ENCODE peak calls at places on chromosomes 12 and 14, in five cellular contexts. U is glutamatergic neuron, V is dorsolateral prefrontal cortex, O is fibroblast of lung, H is mesothelial cell of epicardium. S is an unnamed sample.

GRCh38 chr14:101889366-101889765 is 75.0 kb upstream of the DYNC1H1 start:
- DNase-seq in U (no peak), V (no peak), O (no peak), H (no peak), S (no peak)

GRCh38 chr14:22485178-22485577 is 103.8 kb downstream of the DAD1 start:
- DNase-seq in U (no peak), V (no peak), O (no peak), H (no peak), S (no peak)

GRCh38 chr14:94424371-94424770 is 28.2 kb downstream of the SERPINA11 start:
- DNase-seq in U (no peak), V (no peak), O (no peak), H (no peak), S (no peak)

GRCh38 chr14:77457522-77458248 is at the start of the genes AHSA1 and VIPAS39:
- DNase-seq in U (peak), V (peak), O (peak), H (peak), S (peak)

GRCh38 chr12:131425468-131425867 is 285.4 kb upstream of the SFSWAP start:
- DNase-seq in U (no peak), V (no peak), O (no peak), H (no peak), S (no peak)

GRCh38 chr14:102500190-102500661 is 9.3 kb downstream of the ANKRD9 start:
- DNase-seq in U (no peak), V (no peak), O (peak), H (no peak), S (no peak)

GRCh38 chr12:5171701-5172100 is 128.0 kb downstream of the KCNA5 start:
- DNase-seq in U (no peak), V (no peak), O (peak), H (no peak), S (no peak)

GRCh38 chr12:92431146-92431545 is 271.6 kb upstream of the PLEKHG7 start:
- DNase-seq in U (no peak), V (no peak), O (no peak), H (no peak), S (peak)

GRCh38 chr12:122991623-122992275 is 11.3 kb downstream of the ARL6IP4 start:
- DNase-seq in U (no peak), V (no peak), O (no peak), H (no peak), S (no peak)

GRCh38 chr12:70615177-70615576 is 22.1 kb downstream of the PTPRB start:
- DNase-seq in U (no peak), V (no peak), O (no peak), H (no peak), S (no peak)

GRCh38 chr14:68363841-68364711 is 428.8 kb downstream of the ZFP36L1 start:
- DNase-seq in U (peak), V (peak), O (peak), H (peak), S (no peak)

DNA sequence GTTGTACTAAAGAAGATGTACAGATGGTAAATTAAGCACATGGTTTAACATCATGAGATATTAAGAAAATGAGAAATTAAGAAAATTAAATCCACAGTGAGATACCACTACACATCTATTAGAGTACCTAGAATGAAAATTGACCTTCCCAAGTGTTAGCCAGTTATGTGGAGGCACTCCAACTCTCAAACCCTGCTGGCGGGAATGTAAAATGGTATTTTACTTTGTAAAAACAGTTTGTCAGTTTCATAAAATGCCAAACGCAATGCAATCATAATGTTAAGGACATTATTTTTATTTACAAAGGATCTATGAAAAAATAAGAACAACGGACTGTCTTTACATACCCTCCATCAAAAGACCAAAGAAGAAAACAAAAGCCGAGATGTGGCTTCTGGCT is 1178.6 kb downstream of the AACS start:
- DNase-seq in U (no peak), V (no peak), O (no peak), H (no peak), S (no peak)
- TF ChIP-seq CTCF in U (no peak), V (no peak), O (no peak), H (no peak), S (no peak)

DNA sequence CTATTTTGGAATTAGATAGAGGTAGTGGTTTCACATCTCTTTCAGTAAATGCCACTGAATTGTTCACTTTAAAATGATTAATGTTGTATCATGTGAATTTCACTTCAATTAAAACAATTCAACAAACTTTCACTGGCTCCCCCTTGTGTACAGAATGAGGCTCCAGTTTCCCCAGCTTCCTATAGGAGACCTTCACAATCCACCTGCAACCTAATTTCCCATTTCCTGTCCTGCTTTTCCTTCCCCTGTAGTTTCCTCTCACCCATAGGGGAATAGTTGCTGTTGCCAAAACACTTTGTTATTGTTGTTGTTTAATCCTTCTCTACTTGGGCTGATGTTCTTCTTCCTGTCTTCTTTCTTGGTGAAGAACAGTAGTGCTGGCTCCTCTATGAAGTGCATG is 59.8 kb downstream of the NPAS3 start:
- DNase-seq in U (no peak), V (no peak), O (peak), H (no peak), S (no peak)
- TF ChIP-seq CTCF in U (no peak), V (peak), O (peak), H (no peak), S (no peak)

GRCh38 chr12:45284096-45284901 is 68.4 kb downstream of the ANO6 start:
- DNase-seq in U (peak), V (no peak), O (peak), H (no peak), S (no peak)
- TF ChIP-seq CTCF in U (peak), V (no peak), O (no peak), H (no peak), S (no peak)

DNA sequence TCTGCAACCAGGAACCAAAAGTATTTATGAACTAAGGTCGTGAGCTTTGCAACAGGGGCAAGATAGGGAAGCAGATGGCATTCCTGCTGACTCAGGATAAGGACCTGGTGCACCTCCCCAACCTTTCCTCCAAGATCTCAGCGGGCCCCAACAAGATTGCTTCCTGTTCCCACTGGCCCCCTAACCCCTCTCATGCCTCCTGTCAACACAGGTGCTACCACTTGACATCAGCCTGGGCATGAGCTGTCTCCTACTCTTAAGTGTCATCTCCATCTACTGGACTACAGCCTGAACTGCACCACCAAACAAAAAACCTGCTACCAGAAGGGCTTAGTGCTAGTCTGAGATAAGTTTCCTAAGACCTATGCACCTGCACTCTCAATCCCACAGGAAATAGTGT is 32.7 kb downstream of the MED6 start:
- DNase-seq in U (peak), V (no peak), O (peak), H (no peak), S (no peak)
- TF ChIP-seq CTCF in U (peak), V (no peak), O (peak), H (peak), S (no peak)

DNA sequence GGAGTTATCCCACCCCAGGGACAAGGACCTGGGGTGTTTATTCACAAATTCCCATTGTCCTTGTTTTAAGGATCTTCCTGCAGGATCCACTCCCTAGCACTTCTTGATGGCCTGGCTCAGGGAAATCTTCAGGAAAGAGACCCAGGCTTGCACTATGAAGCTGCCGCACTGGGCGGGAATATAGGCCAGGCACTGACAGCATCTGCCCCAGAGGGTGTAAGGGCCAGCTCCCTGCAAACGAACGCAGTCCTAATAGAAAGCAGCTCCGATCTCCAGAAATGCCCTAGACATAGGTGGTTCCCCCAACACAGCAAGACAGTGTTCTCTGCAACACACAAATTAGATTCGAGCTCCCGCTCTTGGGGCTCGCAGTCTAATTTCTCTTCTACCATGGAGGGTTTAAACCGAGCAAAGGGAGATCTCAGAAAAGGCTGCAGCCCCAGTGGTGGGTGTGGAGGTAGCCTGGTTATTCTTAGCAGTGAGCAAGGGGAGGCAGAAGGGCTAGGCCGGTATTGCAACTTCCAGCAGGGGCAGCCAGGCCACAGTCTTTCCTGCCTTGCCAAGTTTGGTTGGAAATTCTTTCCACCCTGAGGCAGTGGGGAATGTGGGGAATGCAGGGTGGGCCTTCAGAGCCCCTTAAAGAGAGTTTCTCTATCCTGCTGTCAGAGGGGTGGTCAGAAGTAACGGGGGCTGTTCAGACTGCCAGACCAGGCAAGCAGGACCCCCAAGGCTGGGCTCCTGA is 16.1 kb upstream of the WSCD2 start:
- DNase-seq in U (no peak), V (no peak), O (no peak), H (no peak), S (no peak)
- TF ChIP-seq CTCF in U (no peak), V (no peak), O (no peak), H (no peak), S (no peak)

GRCh38 chr14:70858641-70859040 is 48.6 kb upstream of the PCNX1 start:
- DNase-seq in U (no peak), V (no peak), O (no peak), H (no peak), S (no peak)
- TF ChIP-seq CTCF in U (no peak), V (no peak), O (no peak), H (no peak), S (no peak)

GRCh38 chr12:128644664-128645296 is 179.0 kb downstream of the SLC15A4 start:
- DNase-seq in U (peak), V (no peak), O (no peak), H (no peak), S (peak)
- TF ChIP-seq CTCF in U (peak), V (peak), O (no peak), H (peak), S (peak)

S was measured in activated B cell treated with CpG ODN at 0.5 μM for 24 hours.